ENCODE peak calls at places on chromosomes 13 and 19, in ten cellular contexts. One of them, this sample, is unnamed.

GRCh38 chr13:93309886-93310520 is 83.4 kb downstream of the GPC6 start:
- DNase-seq in adrenal gland: no peak
- DNase-seq in heart left ventricle: no peak
- DNase-seq in gastrocnemius medialis: no peak
- DNase-seq in IMR-90: peak; percentile 51
- DNase-seq in prostate gland: no peak
- DNase-seq in GM12878: no peak
- DNase-seq in suprapubic skin: no peak
- DNase-seq in uterus: no peak
- DNase-seq in transverse colon: no peak
- DNase-seq in this sample: no peak

GRCh38 chr13:43879323-43880181 is at the start of the genes CCDC122 and LACC1:
- DNase-seq in gastrocnemius medialis: peak; percentile 47
- DNase-seq in IMR-90: peak; percentile 84
- DNase-seq in heart left ventricle: peak; percentile 90
- DNase-seq in GM12878: no peak
- DNase-seq in transverse colon: peak; percentile 88
- DNase-seq in prostate gland: peak; percentile 78
- DNase-seq in adrenal gland: peak; percentile 89
- DNase-seq in suprapubic skin: peak; percentile 91
- DNase-seq in uterus: peak; percentile 78
- DNase-seq in this sample: peak; percentile 87

GRCh38 chr13:47829684-47830083 is 171.4 kb downstream of the SUCLA2 start:
- DNase-seq in gastrocnemius medialis: no peak
- DNase-seq in transverse colon: no peak
- DNase-seq in adrenal gland: no peak
- DNase-seq in suprapubic skin: no peak
- DNase-seq in prostate gland: no peak
- DNase-seq in GM12878: no peak
- DNase-seq in heart left ventricle: no peak
- DNase-seq in IMR-90: peak; percentile 21
- DNase-seq in uterus: no peak
- DNase-seq in this sample: no peak

GRCh38 chr19:13102666-13103584 is at the start of gene LYL1:
- DNase-seq in IMR-90: no peak
- DNase-seq in adrenal gland: peak; percentile 83
- DNase-seq in gastrocnemius medialis: peak; percentile 40
- DNase-seq in prostate gland: no peak
- DNase-seq in suprapubic skin: no peak
- DNase-seq in uterus: peak; percentile 78
- DNase-seq in heart left ventricle: peak; percentile 94
- DNase-seq in transverse colon: peak; percentile 76
- DNase-seq in GM12878: no peak
- DNase-seq in this sample: peak; percentile 86

GRCh38 chr19:10432736-10433130 is 12.4 kb downstream of the PDE4A start:
- DNase-seq in heart left ventricle: no peak
- DNase-seq in prostate gland: no peak
- DNase-seq in gastrocnemius medialis: peak; percentile 72
- DNase-seq in uterus: no peak
- DNase-seq in adrenal gland: no peak
- DNase-seq in IMR-90: no peak
- DNase-seq in GM12878: no peak
- DNase-seq in suprapubic skin: no peak
- DNase-seq in transverse colon: no peak
- DNase-seq in this sample: peak; percentile 64

GRCh38 chr13:25329706-25330105 is 28.3 kb downstream of the NUP58 start:
- DNase-seq in uterus: no peak
- DNase-seq in GM12878: no peak
- DNase-seq in gastrocnemius medialis: no peak
- DNase-seq in adrenal gland: no peak
- DNase-seq in suprapubic skin: no peak
- DNase-seq in prostate gland: no peak
- DNase-seq in heart left ventricle: no peak
- DNase-seq in IMR-90: peak; percentile 26
- DNase-seq in transverse colon: no peak
- DNase-seq in this sample: no peak

GRCh38 chr19:7943444-7944176 is at the start of gene TIMM44:
- DNase-seq in prostate gland: peak; percentile 99
- DNase-seq in IMR-90: peak; percentile 99
- DNase-seq in transverse colon: peak; percentile 99
- DNase-seq in GM12878: peak; percentile 97
- DNase-seq in uterus: peak; percentile 99
- DNase-seq in gastrocnemius medialis: peak; percentile 100
- DNase-seq in suprapubic skin: peak; percentile 100
- DNase-seq in heart left ventricle: peak; percentile 100
- DNase-seq in adrenal gland: peak; percentile 99
- DNase-seq in this sample: peak; percentile 99

GRCh38 chr19:37983153-37983552 is 76.1 kb downstream of the SIPA1L3 start:
- DNase-seq in IMR-90: peak; percentile 52
- DNase-seq in gastrocnemius medialis: no peak
- DNase-seq in transverse colon: no peak
- DNase-seq in uterus: no peak
- DNase-seq in heart left ventricle: no peak
- DNase-seq in adrenal gland: no peak
- DNase-seq in prostate gland: no peak
- DNase-seq in GM12878: no peak
- DNase-seq in suprapubic skin: peak; percentile 27
- DNase-seq in this sample: no peak

GRCh38 chr13:69616398-69616797 is 491.2 kb upstream of the ATXN8OS start:
- DNase-seq in GM12878: no peak
- DNase-seq in adrenal gland: no peak
- DNase-seq in uterus: no peak
- DNase-seq in prostate gland: no peak
- DNase-seq in transverse colon: no peak
- DNase-seq in IMR-90: no peak
- DNase-seq in suprapubic skin: no peak
- DNase-seq in heart left ventricle: no peak
- DNase-seq in gastrocnemius medialis: no peak
- DNase-seq in this sample: no peak

GRCh38 chr19:47122359-47123335 is 8.0 kb upstream of the SAE1 start:
- DNase-seq in adrenal gland: no peak
- DNase-seq in prostate gland: no peak
- DNase-seq in uterus: no peak
- DNase-seq in gastrocnemius medialis: no peak
- DNase-seq in transverse colon: no peak
- DNase-seq in IMR-90: peak; percentile 83
- DNase-seq in suprapubic skin: no peak
- DNase-seq in heart left ventricle: no peak
- DNase-seq in GM12878: no peak
- DNase-seq in this sample: no peak

DNA sequence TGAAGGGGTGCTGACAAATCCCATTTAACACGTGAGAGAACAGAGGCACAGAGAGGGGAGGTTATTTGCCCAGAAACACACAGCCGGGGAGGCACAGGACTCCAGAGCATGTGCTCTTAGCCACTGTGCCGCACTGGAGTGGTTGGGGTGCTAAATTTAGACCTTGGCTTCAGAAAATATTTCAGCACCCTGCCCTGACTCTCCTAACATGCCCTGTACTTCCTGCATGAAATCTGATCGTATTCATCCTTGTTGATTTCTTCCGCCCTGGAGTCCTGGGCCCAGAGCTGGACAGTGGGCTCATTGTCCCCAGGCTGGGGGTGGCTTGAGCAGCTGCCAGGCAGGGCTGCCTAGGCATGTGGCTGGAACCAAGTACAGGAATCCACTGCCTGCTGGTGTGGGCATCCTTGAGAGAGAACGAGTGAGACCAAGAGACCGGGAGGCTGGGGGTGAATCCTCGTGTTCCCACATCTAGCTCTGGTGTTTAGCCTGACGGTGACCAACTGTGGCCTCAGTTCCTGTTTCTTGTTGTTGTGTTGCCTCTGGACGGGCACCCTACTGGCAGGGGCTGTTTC is 5.3 kb downstream of the SLC27A1 start:
- DNase-seq in GM12878: no peak
- DNase-seq in IMR-90: peak; percentile 61
- DNase-seq in prostate gland: peak; percentile 90
- DNase-seq in gastrocnemius medialis: peak; percentile 65
- DNase-seq in heart left ventricle: peak; percentile 79
- DNase-seq in uterus: no peak
- DNase-seq in suprapubic skin: peak; percentile 74
- DNase-seq in transverse colon: peak; percentile 31
- DNase-seq in adrenal gland: peak; percentile 61
- DNase-seq in this sample: peak; percentile 65
- TF ChIP-seq POLR2A in GM12878: no peak
- TF ChIP-seq POLR2A in IMR-90: no peak
- TF ChIP-seq POLR2A in prostate gland: peak; percentile 39
- TF ChIP-seq POLR2A in gastrocnemius medialis: peak; percentile 43
- TF ChIP-seq POLR2A in heart left ventricle: no peak
- TF ChIP-seq POLR2A in uterus: no peak
- TF ChIP-seq POLR2A in suprapubic skin: no peak
- TF ChIP-seq POLR2A in transverse colon: no peak
- TF ChIP-seq POLR2A in adrenal gland: no peak
- TF ChIP-seq POLR2A in this sample: no peak

GRCh38 chr19:9150650-9151049 is 10.5 kb downstream of the ZNF317 start:
- DNase-seq in transverse colon: no peak
- DNase-seq in uterus: no peak
- DNase-seq in GM12878: no peak
- DNase-seq in IMR-90: no peak
- DNase-seq in adrenal gland: no peak
- DNase-seq in gastrocnemius medialis: no peak
- DNase-seq in heart left ventricle: no peak
- DNase-seq in prostate gland: no peak
- DNase-seq in suprapubic skin: no peak
- DNase-seq in this sample: no peak

GRCh38 chr19:9146882-9147281 is 6.7 kb downstream of the ZNF317 start:
- DNase-seq in GM12878: no peak
- DNase-seq in adrenal gland: no peak
- DNase-seq in suprapubic skin: no peak
- DNase-seq in heart left ventricle: no peak
- DNase-seq in prostate gland: no peak
- DNase-seq in uterus: no peak
- DNase-seq in gastrocnemius medialis: no peak
- DNase-seq in IMR-90: no peak
- DNase-seq in transverse colon: no peak
- DNase-seq in this sample: no peak

GRCh38 chr19:9151367-9151766 is 11.2 kb downstream of the ZNF317 start:
- DNase-seq in transverse colon: no peak
- DNase-seq in IMR-90: no peak
- DNase-seq in GM12878: no peak
- DNase-seq in suprapubic skin: no peak
- DNase-seq in prostate gland: no peak
- DNase-seq in adrenal gland: no peak
- DNase-seq in gastrocnemius medialis: no peak
- DNase-seq in uterus: no peak
- DNase-seq in heart left ventricle: no peak
- DNase-seq in this sample: no peak

GRCh38 chr19:9149976-9150375 is 9.8 kb downstream of the ZNF317 start:
- DNase-seq in gastrocnemius medialis: no peak
- DNase-seq in adrenal gland: no peak
- DNase-seq in uterus: no peak
- DNase-seq in prostate gland: no peak
- DNase-seq in suprapubic skin: no peak
- DNase-seq in transverse colon: no peak
- DNase-seq in heart left ventricle: no peak
- DNase-seq in GM12878: no peak
- DNase-seq in IMR-90: no peak
- DNase-seq in this sample: no peak

DNA sequence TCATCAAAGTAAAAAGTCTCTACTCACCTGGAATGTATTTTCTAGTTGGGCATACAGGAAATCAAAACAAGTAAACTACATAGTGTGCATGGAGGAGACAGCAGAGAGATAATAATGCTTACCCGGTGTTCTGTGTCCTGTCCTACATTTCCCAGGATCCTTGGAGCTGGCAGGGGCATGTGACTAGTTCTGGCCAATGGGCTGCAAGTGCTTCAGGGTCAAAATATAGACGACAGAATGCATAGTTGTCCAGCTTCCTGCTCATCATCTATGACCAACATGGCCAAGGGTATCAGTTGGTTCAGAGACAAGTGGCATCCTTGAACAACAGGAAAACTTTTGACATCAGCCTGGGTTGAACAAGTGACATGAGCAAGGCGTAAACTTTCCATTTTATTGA is 8.5 kb downstream of the ZNF317 start:
- DNase-seq in IMR-90: no peak
- DNase-seq in transverse colon: no peak
- DNase-seq in suprapubic skin: no peak
- DNase-seq in gastrocnemius medialis: no peak
- DNase-seq in heart left ventricle: no peak
- DNase-seq in GM12878: no peak
- DNase-seq in uterus: no peak
- DNase-seq in prostate gland: no peak
- DNase-seq in adrenal gland: no peak
- DNase-seq in this sample: no peak
- H3K9me3 ChIP-seq in IMR-90: peaks cover 51% of the 10 kb centered on the region
- H3K9me3 ChIP-seq in transverse colon: peaks cover 27% of the 10 kb centered on the region
- H3K9me3 ChIP-seq in suprapubic skin: peaks cover 41% of the 10 kb centered on the region
- H3K9me3 ChIP-seq in gastrocnemius medialis: peaks cover 4% of the 10 kb centered on the region
- H3K9me3 ChIP-seq in heart left ventricle: peaks cover 28% of the 10 kb centered on the region
- H3K9me3 ChIP-seq in GM12878: peaks cover 47% of the 10 kb centered on the region
- H3K9me3 ChIP-seq in uterus: no peaks in the 10 kb centered on the region
- H3K9me3 ChIP-seq in prostate gland: no peaks in the 10 kb centered on the region
- H3K9me3 ChIP-seq in adrenal gland: peaks cover 3% of the 10 kb centered on the region
- H3K9me3 ChIP-seq in this sample: peaks cover 43% of the 10 kb centered on the region

DNA sequence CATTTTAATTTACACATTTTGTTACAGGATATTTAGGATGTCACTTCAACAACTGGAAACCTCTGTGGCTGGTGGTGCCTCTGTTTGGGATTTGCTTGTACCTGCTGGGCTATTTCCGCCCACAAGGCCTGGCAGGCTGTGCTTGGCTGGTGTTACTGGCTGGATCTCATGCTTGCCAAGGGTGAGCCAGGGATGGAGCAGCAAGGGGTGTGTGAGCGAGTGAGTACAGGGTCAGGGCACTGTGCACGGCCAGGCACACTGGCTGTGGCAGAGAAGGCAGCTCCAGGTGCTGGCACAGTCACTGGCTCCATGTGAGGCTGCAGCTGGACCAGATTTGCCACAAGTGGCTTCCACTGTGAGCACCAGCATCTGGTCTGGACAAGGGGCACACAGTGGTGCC is 1254.8 kb downstream of the SLITRK5 start:
- DNase-seq in heart left ventricle: peak; percentile 53
- DNase-seq in IMR-90: no peak
- DNase-seq in uterus: no peak
- DNase-seq in gastrocnemius medialis: no peak
- DNase-seq in suprapubic skin: no peak
- DNase-seq in transverse colon: no peak
- DNase-seq in prostate gland: no peak
- DNase-seq in GM12878: no peak
- DNase-seq in adrenal gland: no peak
- DNase-seq in this sample: no peak
- TF ChIP-seq POLR2A in heart left ventricle: no peak
- TF ChIP-seq POLR2A in IMR-90: no peak
- TF ChIP-seq POLR2A in uterus: no peak
- TF ChIP-seq POLR2A in gastrocnemius medialis: no peak
- TF ChIP-seq POLR2A in suprapubic skin: no peak
- TF ChIP-seq POLR2A in transverse colon: no peak
- TF ChIP-seq POLR2A in prostate gland: no peak
- TF ChIP-seq POLR2A in GM12878: no peak
- TF ChIP-seq POLR2A in adrenal gland: no peak
- TF ChIP-seq POLR2A in this sample: no peak

DNA sequence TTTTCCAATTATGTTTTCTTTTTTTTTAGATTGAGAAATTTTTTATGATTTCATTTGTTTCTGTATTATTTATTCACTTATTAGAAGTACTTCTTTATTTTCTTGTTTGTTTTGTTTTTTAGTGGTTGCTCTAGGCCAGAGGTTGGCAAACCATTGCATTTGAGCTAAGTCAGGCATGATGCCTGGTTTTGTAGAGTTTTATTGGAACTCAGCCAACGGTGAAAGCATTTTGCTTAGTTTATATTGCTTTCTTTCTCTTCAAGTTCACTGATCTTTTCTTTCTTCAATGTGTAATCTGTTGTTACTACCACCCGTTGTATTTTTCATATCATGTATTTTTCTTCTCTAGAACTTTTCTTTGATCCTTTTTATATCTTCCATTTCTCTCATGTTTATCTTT is 19.7 kb downstream of the ZNF567 start:
- DNase-seq in adrenal gland: no peak
- DNase-seq in heart left ventricle: no peak
- DNase-seq in GM12878: no peak
- DNase-seq in uterus: no peak
- DNase-seq in prostate gland: no peak
- DNase-seq in IMR-90: no peak
- DNase-seq in suprapubic skin: no peak
- DNase-seq in gastrocnemius medialis: no peak
- DNase-seq in transverse colon: no peak
- DNase-seq in this sample: no peak
- H3K9me3 ChIP-seq in adrenal gland: no peaks in the 10 kb centered on the region
- H3K9me3 ChIP-seq in heart left ventricle: peaks cover 86% of the 10 kb centered on the region
- H3K9me3 ChIP-seq in GM12878: peaks cover 30% of the 10 kb centered on the region
- H3K9me3 ChIP-seq in uterus: no peaks in the 10 kb centered on the region
- H3K9me3 ChIP-seq in prostate gland: no peaks in the 10 kb centered on the region
- H3K9me3 ChIP-seq in IMR-90: peaks cover 48% of the 10 kb centered on the region
- H3K9me3 ChIP-seq in suprapubic skin: peaks cover 68% of the 10 kb centered on the region
- H3K9me3 ChIP-seq in gastrocnemius medialis: peaks cover 38% of the 10 kb centered on the region
- H3K9me3 ChIP-seq in transverse colon: peaks cover 87% of the 10 kb centered on the region
- H3K9me3 ChIP-seq in this sample: peaks cover 80% of the 10 kb centered on the region

This sample was measured in stomach.